ENCODE peak calls at places on chromosomes 7 and 10, in six cellular contexts. I is HEK293T; Q is Caki2; H is kidney; B is amygdala; O is effector memory CD4-positive, alpha-beta T cell. R is an unnamed sample.

GRCh38 chr10:127997241-127997640 is 90.3 kb downstream of the PTPRE start:
- DNase-seq in I (no peak), Q (no peak), H (no peak), B (no peak), O (no peak), R (no peak)

GRCh38 chr10:13496164-13496563 is 32.6 kb downstream of the BEND7 start:
- DNase-seq in I (no peak), Q (no peak), H (no peak), B (no peak), O (no peak), R (no peak)

GRCh38 chr7:2873146-2873545 is 29.0 kb upstream of the GNA12 start:
- DNase-seq in I (no peak), Q (peak), H (no peak), B (no peak), O (no peak), R (no peak)

GRCh38 chr7:18174996-18175395 is 147.3 kb upstream of the PRPS1L1 start:
- DNase-seq in I (no peak), Q (no peak), H (peak), B (no peak), O (no peak), R (no peak)

GRCh38 chr10:52121688-52122087 is 192.4 kb upstream of the DKK1 start:
- DNase-seq in I (no peak), Q (no peak), H (no peak), B (no peak), O (no peak), R (no peak)

GRCh38 chr10:77513220-77513619 is 124.4 kb downstream of the KCNMA1 start:
- DNase-seq in I (no peak), Q (no peak), H (no peak), B (no peak), O (no peak), R (no peak)

GRCh38 chr7:39642896-39643295 is 19.5 kb downstream of the RALA start:
- DNase-seq in I (no peak), Q (no peak), H (no peak), B (no peak), O (no peak), R (no peak)

GRCh38 chr10:48804740-48805182 is 120.1 kb downstream of the WDFY4 start:
- DNase-seq in I (no peak), Q (no peak), H (no peak), B (no peak), O (no peak), R (no peak)

GRCh38 chr10:110802090-110802489 is 69.6 kb upstream of the PDCD4 start:
- DNase-seq in I (no peak), Q (no peak), H (no peak), B (no peak), O (no peak), R (no peak)

GRCh38 chr7:96303686-96304443 is 18.0 kb downstream of the SLC25A13 start:
- DNase-seq in I (no peak), Q (peak), H (no peak), B (no peak), O (no peak), R (no peak)

GRCh38 chr7:78634073-78634472 is 819.4 kb downstream of the MAGI2 start:
- DNase-seq in I (no peak), Q (no peak), H (no peak), B (no peak), O (no peak), R (no peak)

GRCh38 chr10:19713800-19714525 is 102.3 kb upstream of the PLXDC2 start:
- DNase-seq in I (no peak), Q (no peak), H (no peak), B (no peak), O (no peak), R (no peak)

R was measured in anterior cingulate cortex.